ENCODE peak calls at places on chromosomes 11 and 22, in five cellular contexts. C is kidney, X is ovary, R is A549, J is IMR-90. F is an unnamed sample. For H3K4me1, the result is how much of the 10 kb centered on the place peaks cover.

GRCh38 chr11:72578991-72579815 is 95.0 kb downstream of the PDE2A start:
- DNase-seq in X (no peak), C (no peak), J (no peak), R (no peak), F (no peak)

GRCh38 chr11:65111537-65112225 is at the start of gene TM7SF2:
- DNase-seq in X (peak), J (peak), R (peak), C (peak), F (peak)

GRCh38 chr11:132784441-132784840 is 747.9 kb downstream of the OPCML start:
- DNase-seq in R (no peak), C (no peak), J (peak), X (no peak), F (no peak)

GRCh38 chr11:44709966-44710365 is 16.8 kb upstream of the TSPAN18 start:
- DNase-seq in J (peak), X (no peak), C (peak), R (no peak), F (no peak)

GRCh38 chr11:75190652-75191329 is 39.9 kb downstream of the SLCO2B1 start:
- DNase-seq in R (no peak), X (no peak), C (no peak), J (no peak), F (no peak)

GRCh38 chr22:29510542-29510941 is 30.5 kb downstream of the NEFH start:
- DNase-seq in X (no peak), J (no peak), R (no peak), C (no peak), F (no peak)

GRCh38 chr22:46936378-46936916 is 174.0 kb downstream of the TBC1D22A start:
- DNase-seq in X (no peak), J (no peak), C (no peak), R (no peak), F (no peak)

GRCh38 chr11:58006940-58007339 is 16.7 kb upstream of the OR9Q1 start:
- DNase-seq in R (no peak), J (peak), C (no peak), X (no peak), F (no peak)

GRCh38 chr11:123532131-123532530 is 102.1 kb downstream of the GRAMD1B start:
- DNase-seq in J (no peak), R (no peak), C (no peak), X (no peak), F (no peak)

GRCh38 chr22:22578702-22579424 is 19.8 kb upstream of the PRAME start:
- DNase-seq in C (peak), X (no peak), R (peak), J (peak), F (peak)

GRCh38 chr11:123173040-123173855 is 21.8 kb downstream of the CLMP start:
- DNase-seq in C (no peak), J (peak), R (no peak), X (no peak), F (no peak)

GRCh38 chr11:120431633-120432032 is 79.9 kb upstream of the GRIK4 start:
- DNase-seq in J (peak), X (no peak), C (no peak), R (peak), F (no peak)

GRCh38 chr11:17343907-17344306 is 7.7 kb upstream of the NCR3LG1 start:
- DNase-seq in J (peak), X (no peak), R (peak), C (no peak), F (no peak)

GRCh38 chr22:38431266-38432010 is 23.6 kb downstream of the KCNJ4 start:
- DNase-seq in R (no peak), J (no peak), C (no peak), X (no peak), F (no peak)

GRCh38 chr11:3119141-3119821 is 45.8 kb downstream of the OSBPL5 start:
- DNase-seq in X (no peak), J (no peak), C (no peak), R (no peak), F (peak)

GRCh38 chr22:44600386-44600785 is 101.6 kb upstream of the PRR5 start:
- DNase-seq in R (no peak), C (no peak), X (no peak), J (no peak), F (no peak)

GRCh38 chr11:131511794-131512193 is 141.4 kb downstream of the NTM start:
- DNase-seq in X (no peak), C (no peak), J (no peak), R (peak), F (no peak)

GRCh38 chr11:62337682-62338181 is 484 bp downstream of the ASRGL1 start:
- DNase-seq in R (peak), X (peak), J (no peak), C (peak), F (peak)

GRCh38 chr11:61004841-61005240 is 33.4 kb downstream of the CD6 start:
- DNase-seq in J (no peak), C (peak), R (no peak), X (no peak), F (no peak)
- H3K4me1 ChIP-seq in J (under half), C (under half), R (under half), X (under half), F (under half)

DNA sequence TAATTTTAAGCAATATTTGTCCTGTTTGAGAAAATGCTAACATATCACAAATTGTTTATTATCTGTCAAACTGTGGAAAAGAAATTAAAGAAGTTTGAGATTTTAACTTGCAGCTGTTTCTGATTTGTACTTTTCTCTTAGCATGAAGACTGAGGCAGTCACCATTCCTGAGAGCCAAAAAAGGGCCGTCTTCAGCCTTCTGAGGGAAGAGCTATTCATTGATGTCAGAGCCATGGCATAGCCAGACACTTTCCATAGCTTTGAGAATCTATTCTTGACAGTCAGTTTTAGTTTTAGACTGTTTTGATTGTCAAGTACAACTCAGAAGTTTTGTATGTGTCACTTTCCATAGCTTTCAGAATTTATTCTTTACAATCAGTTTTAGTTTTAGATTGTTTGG is 32.1 kb downstream of the YAP1 start:
- DNase-seq in C (no peak), R (no peak), X (no peak), J (peak), F (no peak)
- H3K4me1 ChIP-seq in C (under half), R (under half), X (under half), J (under half), F (half or more)

GRCh38 chr11:8765294-8765693 is 82.7 kb downstream of the RPL27A start:
- DNase-seq in J (peak), X (no peak), C (no peak), R (peak), F (no peak)
- H3K4me1 ChIP-seq in J (under half), X (under half), C (under half), R (under half), F (half or more)

DNA sequence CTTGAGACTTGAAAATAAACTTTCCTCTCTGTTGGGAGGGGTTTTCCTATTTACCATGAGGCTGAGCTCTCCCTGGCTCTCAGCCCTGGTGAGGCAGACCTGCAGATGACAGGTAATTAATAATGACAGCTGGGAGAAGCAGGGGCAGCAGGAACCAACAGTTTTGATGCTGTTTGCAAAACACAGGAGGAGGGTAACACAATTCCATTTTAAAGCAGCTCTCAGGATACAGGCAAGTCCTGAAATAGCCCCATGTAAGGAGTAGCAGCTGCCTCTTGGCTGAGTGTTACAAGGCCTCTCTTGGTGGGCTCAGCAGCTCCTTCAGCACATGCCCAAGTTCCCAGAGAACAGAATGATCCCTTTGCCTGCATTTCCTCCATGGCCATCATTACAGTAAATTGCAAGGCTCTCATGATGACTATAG is 13.3 kb downstream of the PARVA start:
- DNase-seq in J (no peak), R (no peak), X (no peak), C (no peak), F (no peak)
- H3K4me1 ChIP-seq in J (under half), R (under half), X (under half), C (under half), F (half or more)

GRCh38 chr22:49931863-49932262 is 13.4 kb downstream of the CRELD2 start:
- DNase-seq in X (no peak), C (no peak), R (no peak), J (no peak), F (no peak)
- H3K4me1 ChIP-seq in X (under half), C (under half), R (under half), J (under half), F (half or more)

DNA sequence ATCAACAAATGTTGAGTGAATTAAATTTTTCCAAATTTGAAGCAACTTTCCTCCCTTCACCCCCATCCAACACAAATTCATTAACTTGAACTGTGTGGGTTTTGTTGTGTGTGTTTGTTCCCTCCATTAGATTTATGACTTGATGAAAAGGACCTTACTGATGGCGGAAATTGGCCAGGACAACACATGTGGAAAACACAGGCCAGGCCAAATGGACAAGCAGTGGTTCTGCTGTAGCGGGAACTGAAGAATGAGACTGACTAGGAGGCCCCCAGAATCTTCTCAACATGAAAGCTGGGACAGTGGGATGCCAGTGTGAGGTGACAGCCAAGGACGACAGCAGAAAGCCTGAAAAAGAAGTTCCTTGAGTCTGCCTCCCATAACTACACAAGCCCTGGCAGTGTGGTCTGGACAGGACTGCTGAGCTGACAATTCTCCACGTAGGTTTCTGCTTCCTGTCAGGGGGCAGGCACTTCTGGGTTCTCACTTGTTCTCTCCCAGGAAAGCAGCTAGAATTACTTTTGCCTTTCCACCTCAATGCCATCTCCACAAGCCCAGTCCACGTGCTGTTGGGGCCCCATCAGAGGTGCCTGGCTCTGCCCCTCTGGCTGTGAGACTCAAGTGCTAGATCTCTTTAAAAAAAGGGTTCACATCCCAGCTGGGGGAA is 94.3 kb downstream of the ETS1 start:
- DNase-seq in R (no peak), C (no peak), X (no peak), J (no peak), F (no peak)
- H3K4me1 ChIP-seq in R (half or more), C (under half), X (under half), J (under half), F (half or more)

DNA sequence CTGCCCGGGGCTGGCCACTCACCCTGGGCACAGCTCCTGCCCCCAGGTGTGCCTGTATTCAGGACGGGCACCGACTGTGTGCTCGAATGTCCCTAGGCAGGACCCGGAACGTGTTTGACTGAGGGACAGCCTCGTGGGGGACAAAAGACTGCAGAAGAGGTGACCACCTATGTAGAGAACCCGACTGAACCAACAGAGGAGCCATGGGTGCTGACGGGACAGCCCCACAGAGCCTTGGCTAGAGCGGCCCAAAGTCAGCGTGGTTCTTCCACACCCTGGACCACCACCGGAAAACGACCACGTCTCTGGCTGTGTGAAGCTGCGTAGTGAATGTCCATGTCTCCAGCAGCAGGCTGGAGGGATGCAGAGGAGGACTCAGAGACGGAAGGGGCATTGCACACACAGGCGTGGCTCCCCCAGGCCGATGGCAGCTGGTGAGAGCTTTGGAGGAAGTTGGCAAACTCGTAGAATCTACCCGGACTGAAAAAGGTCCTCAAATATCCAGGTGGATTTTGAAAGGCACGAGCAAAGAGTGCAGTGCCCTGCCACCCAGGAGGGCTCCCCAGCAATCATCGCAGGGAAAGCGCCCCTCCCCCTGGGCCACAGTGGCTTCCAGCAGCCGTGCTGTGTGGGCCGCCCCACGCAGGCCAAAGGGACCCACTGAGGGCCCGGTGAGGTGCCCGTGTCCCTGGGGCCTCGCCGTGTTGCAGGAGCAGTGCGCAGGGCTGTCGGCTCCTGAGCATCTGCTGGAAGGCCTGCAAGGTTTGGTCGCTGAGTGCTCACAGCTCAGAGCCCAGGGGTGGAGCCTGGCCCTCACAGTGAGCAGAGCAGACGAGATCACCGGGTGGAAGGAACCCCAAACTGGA is 17.5 kb upstream of the MUC5B start:
- DNase-seq in X (no peak), R (no peak), C (peak), J (no peak), F (peak)
- H3K4me1 ChIP-seq in X (under half), R (under half), C (under half), J (under half), F (under half)

F was measured in left ventricle myocardium inferior.